ENCODE peak calls at places on chromosomes 11 and 22, in four cellular contexts. One of them, this sample, is unnamed.

GRCh38 chr11:9825315-9825714 is 161.4 kb downstream of the SWAP70 start:
- DNase-seq in amniotic epithelial cell: peak
- DNase-seq in posterior vena cava: no peak
- DNase-seq in Right ventricle myocardium superior: no peak
- DNase-seq in this sample: peak

GRCh38 chr22:43186272-43187170 is at the start of gene TTLL12:
- DNase-seq in Right ventricle myocardium superior: peak
- DNase-seq in posterior vena cava: no peak
- DNase-seq in amniotic epithelial cell: no peak
- DNase-seq in this sample: peak

GRCh38 chr22:36110306-36110791 is 50.2 kb downstream of the APOL3 start:
- DNase-seq in posterior vena cava: peak
- DNase-seq in Right ventricle myocardium superior: no peak
- DNase-seq in amniotic epithelial cell: no peak
- DNase-seq in this sample: no peak

GRCh38 chr11:3942160-3942955 is 86.9 kb downstream of the STIM1 start:
- DNase-seq in posterior vena cava: no peak
- DNase-seq in Right ventricle myocardium superior: no peak
- DNase-seq in amniotic epithelial cell: no peak
- DNase-seq in this sample: no peak

GRCh38 chr11:14980854-14981253 is 8.7 kb upstream of the CALCA start:
- DNase-seq in Right ventricle myocardium superior: no peak
- DNase-seq in posterior vena cava: no peak
- DNase-seq in amniotic epithelial cell: peak
- DNase-seq in this sample: peak

GRCh38 chr11:16223558-16223957 is 132.8 kb downstream of the SOX6 start:
- DNase-seq in Right ventricle myocardium superior: no peak
- DNase-seq in amniotic epithelial cell: no peak
- DNase-seq in posterior vena cava: no peak
- DNase-seq in this sample: no peak

GRCh38 chr11:36165638-36166389 is 123.4 kb downstream of the COMMD9 start:
- DNase-seq in Right ventricle myocardium superior: no peak
- DNase-seq in posterior vena cava: no peak
- DNase-seq in amniotic epithelial cell: no peak
- DNase-seq in this sample: no peak

GRCh38 chr11:3231851-3232744 is at the start of gene MRGPRE:
- DNase-seq in Right ventricle myocardium superior: peak
- DNase-seq in posterior vena cava: peak
- DNase-seq in amniotic epithelial cell: no peak
- DNase-seq in this sample: peak

GRCh38 chr11:64803846-64804345 is 882 bp upstream of the MAP4K2 start:
- DNase-seq in Right ventricle myocardium superior: no peak
- DNase-seq in posterior vena cava: no peak
- DNase-seq in amniotic epithelial cell: no peak
- DNase-seq in this sample: no peak

GRCh38 chr11:22884268-22884667 is 24.0 kb upstream of the CCDC179 start:
- DNase-seq in amniotic epithelial cell: no peak
- DNase-seq in posterior vena cava: no peak
- DNase-seq in Right ventricle myocardium superior: no peak
- DNase-seq in this sample: no peak

GRCh38 chr11:73344191-73344607 is 32.0 kb upstream of the RELT start:
- DNase-seq in Right ventricle myocardium superior: peak
- DNase-seq in amniotic epithelial cell: no peak
- DNase-seq in posterior vena cava: no peak
- DNase-seq in this sample: no peak

GRCh38 chr11:133347988-133348387 is 184.3 kb downstream of the OPCML start:
- DNase-seq in amniotic epithelial cell: no peak
- DNase-seq in posterior vena cava: no peak
- DNase-seq in Right ventricle myocardium superior: no peak
- DNase-seq in this sample: peak

GRCh38 chr11:106706355-106706754 is 311.9 kb downstream of the GUCY1A2 start:
- DNase-seq in amniotic epithelial cell: peak
- DNase-seq in posterior vena cava: no peak
- DNase-seq in Right ventricle myocardium superior: no peak
- DNase-seq in this sample: peak

GRCh38 chr11:84914511-84914910 is 712.6 kb downstream of the DLG2 start:
- DNase-seq in posterior vena cava: no peak
- DNase-seq in amniotic epithelial cell: no peak
- DNase-seq in Right ventricle myocardium superior: no peak
- DNase-seq in this sample: no peak

GRCh38 chr11:22521226-22521625 is 104.4 kb downstream of the FANCF start:
- DNase-seq in amniotic epithelial cell: peak
- DNase-seq in Right ventricle myocardium superior: no peak
- DNase-seq in posterior vena cava: no peak
- DNase-seq in this sample: peak

GRCh38 chr11:19767691-19768151 is 55.1 kb downstream of the NAV2 start:
- DNase-seq in Right ventricle myocardium superior: no peak
- DNase-seq in amniotic epithelial cell: peak
- DNase-seq in posterior vena cava: no peak
- DNase-seq in this sample: no peak

GRCh38 chr22:40660725-40661124 is 18.6 kb upstream of the MCHR1 start:
- DNase-seq in amniotic epithelial cell: no peak
- DNase-seq in posterior vena cava: no peak
- DNase-seq in Right ventricle myocardium superior: no peak
- DNase-seq in this sample: no peak

GRCh38 chr11:12695221-12695794 is 21.1 kb downstream of the TEAD1 start:
- DNase-seq in posterior vena cava: no peak
- DNase-seq in amniotic epithelial cell: no peak
- DNase-seq in Right ventricle myocardium superior: no peak
- DNase-seq in this sample: no peak

GRCh38 chr11:70080763-70081162 is 2.6 kb downstream of the ANO1 start:
- DNase-seq in Right ventricle myocardium superior: no peak
- DNase-seq in amniotic epithelial cell: no peak
- DNase-seq in posterior vena cava: peak
- DNase-seq in this sample: peak

GRCh38 chr11:118656563-118657165 is 22.8 kb downstream of the TREH start:
- DNase-seq in posterior vena cava: peak
- DNase-seq in amniotic epithelial cell: no peak
- DNase-seq in Right ventricle myocardium superior: no peak
- DNase-seq in this sample: no peak

GRCh38 chr11:59812220-59812619 is 1.6 kb upstream of the MRPL16 start:
- DNase-seq in posterior vena cava: no peak
- DNase-seq in Right ventricle myocardium superior: no peak
- DNase-seq in amniotic epithelial cell: no peak
- DNase-seq in this sample: no peak

GRCh38 chr11:65639623-65640482 is 2.0 kb downstream of the SIPA1 start:
- DNase-seq in posterior vena cava: no peak
- DNase-seq in Right ventricle myocardium superior: peak
- DNase-seq in amniotic epithelial cell: no peak
- DNase-seq in this sample: no peak

GRCh38 chr11:1776944-1777715 is 13.4 kb upstream of the CTSD start:
- DNase-seq in amniotic epithelial cell: no peak
- DNase-seq in posterior vena cava: peak
- DNase-seq in Right ventricle myocardium superior: no peak
- DNase-seq in this sample: no peak

GRCh38 chr11:134488512-134488911 is 76.5 kb upstream of the B3GAT1 start:
- DNase-seq in amniotic epithelial cell: no peak
- DNase-seq in Right ventricle myocardium superior: no peak
- DNase-seq in posterior vena cava: no peak
- DNase-seq in this sample: no peak

GRCh38 chr11:35218956-35219355 is 80.0 kb downstream of the CD44 start:
- DNase-seq in Right ventricle myocardium superior: no peak
- DNase-seq in amniotic epithelial cell: peak
- DNase-seq in posterior vena cava: no peak
- DNase-seq in this sample: no peak

GRCh38 chr11:119470316-119471266 is 47.6 kb upstream of the THY1 start:
- DNase-seq in amniotic epithelial cell: peak
- DNase-seq in Right ventricle myocardium superior: no peak
- DNase-seq in posterior vena cava: no peak
- DNase-seq in this sample: peak

GRCh38 chr22:19730662-19731360 is 7.5 kb downstream of the GP1BB start:
- DNase-seq in posterior vena cava: peak
- DNase-seq in Right ventricle myocardium superior: peak
- DNase-seq in amniotic epithelial cell: peak
- DNase-seq in this sample: peak

GRCh38 chr11:2444301-2445106 is at the start of the genes KCNQ1 and TRPM5:
- DNase-seq in posterior vena cava: peak
- DNase-seq in Right ventricle myocardium superior: peak
- DNase-seq in amniotic epithelial cell: no peak
- DNase-seq in this sample: no peak

GRCh38 chr11:6735306-6735705 is 36.5 kb downstream of the OR2AG2 start:
- DNase-seq in amniotic epithelial cell: no peak
- DNase-seq in posterior vena cava: no peak
- DNase-seq in Right ventricle myocardium superior: no peak
- DNase-seq in this sample: peak

GRCh38 chr11:38612701-38613100 is 2014.7 kb upstream of the RAG2 start:
- DNase-seq in amniotic epithelial cell: no peak
- DNase-seq in posterior vena cava: no peak
- DNase-seq in Right ventricle myocardium superior: no peak
- DNase-seq in this sample: no peak

GRCh38 chr11:93997741-93998140 is 23.4 kb upstream of the HEPHL1 start:
- DNase-seq in posterior vena cava: no peak
- DNase-seq in Right ventricle myocardium superior: no peak
- DNase-seq in amniotic epithelial cell: no peak
- DNase-seq in this sample: peak

GRCh38 chr11:43905788-43906187 is 25.2 kb downstream of the ALKBH3 start:
- DNase-seq in Right ventricle myocardium superior: no peak
- DNase-seq in posterior vena cava: no peak
- DNase-seq in amniotic epithelial cell: no peak
- DNase-seq in this sample: no peak

GRCh38 chr11:66904981-66905521 is 48.2 kb downstream of the LRFN4 start:
- DNase-seq in Right ventricle myocardium superior: no peak
- DNase-seq in posterior vena cava: no peak
- DNase-seq in amniotic epithelial cell: no peak
- DNase-seq in this sample: peak

GRCh38 chr11:10108901-10109665 is 184.9 kb downstream of the SBF2 start:
- DNase-seq in Right ventricle myocardium superior: no peak
- DNase-seq in posterior vena cava: no peak
- DNase-seq in amniotic epithelial cell: no peak
- DNase-seq in this sample: no peak

This sample was measured in mammary epithelial cell.